ENCODE peak calls at places on chromosomes 16 and 17, in six cellular contexts. D, R, Z, H, X and U are unnamed samples.

GRCh38 chr17:36481829-36482228 is 4.7 kb upstream of the ZNHIT3 start:
- DNase-seq in D (no peak), R (no peak), Z (no peak), H (no peak), X (no peak), U (no peak)

GRCh38 chr16:63061319-63061718 is 1025.1 kb upstream of the CDH8 start:
- DNase-seq in D (no peak), R (no peak), Z (no peak), H (no peak), X (no peak), U (no peak)

GRCh38 chr17:7721612-7722011 is 4.1 kb downstream of the DNAH2 start:
- DNase-seq in D (no peak), R (no peak), Z (no peak), H (no peak), X (no peak), U (no peak)

GRCh38 chr17:7328840-7329359 is at the start of gene NEURL4:
- DNase-seq in D (no peak), R (no peak), Z (no peak), H (no peak), X (no peak), U (no peak)

GRCh38 chr16:19227643-19228042 is 57.9 kb upstream of the CLEC19A start:
- DNase-seq in D (no peak), R (no peak), Z (no peak), H (no peak), X (no peak), U (no peak)

GRCh38 chr16:51002889-51003490 is 148.1 kb downstream of the SALL1 start:
- DNase-seq in D (peak; percentile 69), R (no peak), Z (no peak), H (no peak), X (no peak), U (no peak)

GRCh38 chr16:50705436-50706110 is 12.2 kb downstream of the NOD2 start:
- DNase-seq in D (no peak), R (no peak), Z (no peak), H (no peak), X (no peak), U (no peak)

GRCh38 chr17:57993471-57994365 is 5.7 kb upstream of the VEZF1 start:
- DNase-seq in D (no peak), R (no peak), Z (no peak), H (no peak), X (no peak), U (no peak)

GRCh38 chr17:27282054-27282501 is 11.8 kb upstream of the WSB1 start:
- DNase-seq in D (no peak), R (no peak), Z (no peak), H (peak; percentile 85), X (no peak), U (no peak)

GRCh38 chr17:48555183-48555615 is 10.3 kb upstream of the HOXB2 start:
- DNase-seq in D (no peak), R (no peak), Z (peak; percentile 34), H (peak; percentile 90), X (no peak), U (no peak)

GRCh38 chr17:73785466-73785865 is 141.2 kb upstream of the SDK2 start:
- DNase-seq in D (no peak), R (no peak), Z (no peak), H (no peak), X (no peak), U (no peak)

GRCh38 chr16:89687092-89687940 is 827 bp downstream of the CDK10 start:
- DNase-seq in D (peak; percentile 79), R (no peak), Z (no peak), H (peak; percentile 49), X (no peak), U (no peak)

GRCh38 chr17:70169707-70170597 is 620 bp downstream of the KCNJ2 start:
- DNase-seq in D (no peak), R (no peak), Z (no peak), H (peak; percentile 68), X (no peak), U (no peak)

GRCh38 chr16:2535644-2536021 is 2.2 kb upstream of the PDPK1 start:
- DNase-seq in D (no peak), R (no peak), Z (no peak), H (peak; percentile 79), X (no peak), U (no peak)

GRCh38 chr16:89842471-89843408 is 14.5 kb downstream of the SPIRE2 start:
- DNase-seq in D (no peak), R (no peak), Z (no peak), H (peak; percentile 61), X (no peak), U (no peak)

GRCh38 chr16:82368041-82368440 is 198.0 kb upstream of the MPHOSPH6 start:
- DNase-seq in D (peak; percentile 66), R (no peak), Z (peak; percentile 26), H (peak; percentile 38), X (peak; percentile 38), U (no peak)
- TF ChIP-seq CTCF in D (no peak), R (no peak), Z (no peak), H (peak; percentile 22), X (peak; percentile 58), U (no peak)

DNA sequence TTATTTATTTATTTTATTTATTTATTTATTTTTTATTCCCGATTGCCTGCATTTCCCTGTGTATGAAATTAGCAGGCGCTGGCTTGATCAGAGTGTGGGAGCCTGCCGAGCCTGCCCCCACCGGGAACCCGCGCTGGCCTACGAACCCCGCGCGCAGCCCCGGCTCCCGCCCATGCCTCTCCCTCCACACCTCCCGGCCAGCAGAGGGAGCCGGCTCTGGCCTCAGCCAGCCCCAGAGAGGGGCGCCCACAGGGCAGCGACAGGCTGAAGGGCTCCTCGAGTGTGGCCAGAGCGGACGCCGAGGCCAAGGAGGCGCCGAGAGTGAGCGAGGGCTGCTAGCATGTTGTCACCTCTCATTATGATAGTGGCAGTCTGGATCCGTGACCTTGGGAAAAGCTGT is 13.0 kb upstream of the RBL2 start:
- DNase-seq in D (no peak), R (no peak), Z (no peak), H (no peak), X (no peak), U (no peak)
- TF ChIP-seq CTCF in D (no peak), R (no peak), Z (no peak), H (no peak), X (no peak), U (no peak)

DNA sequence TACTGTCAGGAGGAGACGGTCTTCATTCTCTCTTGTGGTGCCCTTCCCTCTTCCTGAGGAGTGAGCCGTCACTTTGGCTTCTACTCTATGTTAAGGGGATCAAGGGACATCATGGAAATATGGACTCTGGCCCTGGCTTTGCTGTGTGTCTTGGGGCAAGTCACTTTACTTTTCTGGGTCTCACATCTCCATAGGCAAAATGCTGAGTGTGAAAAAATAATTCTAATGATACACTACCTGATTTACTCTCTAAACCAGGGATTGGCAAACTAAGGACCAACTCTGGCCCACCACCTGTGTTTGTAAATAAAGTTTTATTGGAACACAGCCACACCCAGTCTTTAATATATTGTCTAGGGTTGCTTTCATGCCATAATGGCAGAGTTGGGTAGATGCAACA is 548.7 kb upstream of the CDH5 start:
- DNase-seq in D (no peak), R (no peak), Z (no peak), H (no peak), X (no peak), U (no peak)
- TF ChIP-seq CTCF in D (no peak), R (no peak), Z (no peak), H (no peak), X (no peak), U (no peak)

GRCh38 chr17:17774009-17774881 is 62.5 kb downstream of the SREBF1 start:
- DNase-seq in D (peak; percentile 80), R (no peak), Z (peak; percentile 92), H (peak; percentile 42), X (no peak), U (peak; percentile 49)
- TF ChIP-seq CTCF in D (no peak), R (peak; percentile 18), Z (peak; percentile 67), H (peak; percentile 41), X (peak; percentile 33), U (no peak)